ENCODE peak calls at places on chromosomes 6 and 20, in four cellular contexts. One of them, this sample, is unnamed.

GRCh38 chr20:37758332-37758731 is 64.5 kb downstream of the CTNNBL1 start:
- DNase-seq in thyroid gland: no peak
- DNase-seq in adrenal gland: no peak
- DNase-seq in ovary: no peak
- DNase-seq in this sample: no peak

GRCh38 chr20:2144850-2145249 is 43.2 kb downstream of the STK35 start:
- DNase-seq in thyroid gland: no peak
- DNase-seq in adrenal gland: no peak
- DNase-seq in ovary: no peak
- DNase-seq in this sample: no peak

GRCh38 chr6:56671651-56672461 is 29.2 kb upstream of the DST start:
- DNase-seq in thyroid gland: no peak
- DNase-seq in adrenal gland: peak
- DNase-seq in ovary: no peak
- DNase-seq in this sample: no peak

GRCh38 chr20:56724246-56724757 is 95.2 kb downstream of the TFAP2C start:
- DNase-seq in thyroid gland: no peak
- DNase-seq in adrenal gland: no peak
- DNase-seq in ovary: no peak
- DNase-seq in this sample: no peak

GRCh38 chr20:18837710-18838109 is 24.1 kb downstream of the SCP2D1 start:
- DNase-seq in thyroid gland: no peak
- DNase-seq in adrenal gland: no peak
- DNase-seq in ovary: no peak
- DNase-seq in this sample: peak

GRCh38 chr20:56418385-56418861 is 6.4 kb downstream of the CASS4 start:
- DNase-seq in thyroid gland: no peak
- DNase-seq in adrenal gland: no peak
- DNase-seq in ovary: no peak
- DNase-seq in this sample: no peak

GRCh38 chr20:39040116-39040515 is 78.0 kb downstream of the DHX35 start:
- DNase-seq in thyroid gland: no peak
- DNase-seq in adrenal gland: no peak
- DNase-seq in ovary: no peak
- DNase-seq in this sample: no peak

GRCh38 chr6:111038534-111039252 is 48.6 kb upstream of the SLC16A10 start:
- DNase-seq in thyroid gland: no peak
- DNase-seq in adrenal gland: no peak
- DNase-seq in ovary: no peak
- DNase-seq in this sample: no peak

GRCh38 chr6:165574770-165575549 is 88.1 kb downstream of the PDE10A start:
- DNase-seq in thyroid gland: no peak
- DNase-seq in adrenal gland: no peak
- DNase-seq in ovary: no peak
- DNase-seq in this sample: no peak

GRCh38 chr6:3269412-3269975 is 10.7 kb downstream of the PSMG4 start:
- DNase-seq in thyroid gland: no peak
- DNase-seq in adrenal gland: no peak
- DNase-seq in ovary: peak
- DNase-seq in this sample: no peak

GRCh38 chr6:169098136-169098535 is 155.5 kb downstream of the THBS2 start:
- DNase-seq in thyroid gland: no peak
- DNase-seq in adrenal gland: no peak
- DNase-seq in ovary: no peak
- DNase-seq in this sample: no peak

GRCh38 chr6:41732601-41733348 is 2.6 kb downstream of the TFEB start:
- DNase-seq in thyroid gland: peak
- DNase-seq in adrenal gland: no peak
- DNase-seq in ovary: no peak
- DNase-seq in this sample: peak

GRCh38 chr6:148566664-148567350 is 180.0 kb upstream of the UST start:
- DNase-seq in thyroid gland: no peak
- DNase-seq in adrenal gland: no peak
- DNase-seq in ovary: no peak
- DNase-seq in this sample: no peak

GRCh38 chr6:73695619-73696421 is at the start of gene CD109:
- DNase-seq in thyroid gland: peak
- DNase-seq in adrenal gland: peak
- DNase-seq in ovary: peak
- DNase-seq in this sample: no peak

GRCh38 chr6:144482142-144482541 is 197.0 kb downstream of the UTRN start:
- DNase-seq in thyroid gland: peak
- DNase-seq in adrenal gland: peak
- DNase-seq in ovary: peak
- DNase-seq in this sample: peak

GRCh38 chr6:19538086-19538485 is 299.1 kb upstream of the ID4 start:
- DNase-seq in thyroid gland: peak
- DNase-seq in adrenal gland: no peak
- DNase-seq in ovary: peak
- DNase-seq in this sample: peak

GRCh38 chr6:132365319-132365907 is 35.9 kb downstream of the MOXD1 start:
- DNase-seq in thyroid gland: no peak
- DNase-seq in adrenal gland: no peak
- DNase-seq in ovary: no peak
- DNase-seq in this sample: no peak

GRCh38 chr6:47097092-47097945 is 55.2 kb upstream of the ADGRF1 start:
- DNase-seq in thyroid gland: peak
- DNase-seq in adrenal gland: peak
- DNase-seq in ovary: peak
- DNase-seq in this sample: peak

GRCh38 chr6:63904844-63905243 is 269.2 kb downstream of the PHF3 start:
- DNase-seq in thyroid gland: no peak
- DNase-seq in adrenal gland: no peak
- DNase-seq in ovary: no peak
- DNase-seq in this sample: no peak

GRCh38 chr20:39429716-39430115 is 467.6 kb downstream of the DHX35 start:
- DNase-seq in thyroid gland: no peak
- DNase-seq in adrenal gland: peak
- DNase-seq in ovary: no peak
- DNase-seq in this sample: no peak

GRCh38 chr6:146358341-146359046 is 185.1 kb upstream of the RAB32 start:
- DNase-seq in thyroid gland: no peak
- DNase-seq in adrenal gland: no peak
- DNase-seq in ovary: no peak
- DNase-seq in this sample: no peak

GRCh38 chr6:128617285-128617684 is 96.9 kb upstream of the PTPRK start:
- DNase-seq in thyroid gland: no peak
- DNase-seq in adrenal gland: no peak
- DNase-seq in ovary: no peak
- DNase-seq in this sample: no peak

GRCh38 chr6:23272536-23272935 is 703.2 kb downstream of the HDGFL1 start:
- DNase-seq in thyroid gland: no peak
- DNase-seq in adrenal gland: no peak
- DNase-seq in ovary: no peak
- DNase-seq in this sample: no peak

GRCh38 chr20:52954849-52955248 is 17.3 kb upstream of the TSHZ2 start:
- DNase-seq in thyroid gland: no peak
- DNase-seq in adrenal gland: no peak
- DNase-seq in ovary: no peak
- DNase-seq in this sample: no peak
- TF ChIP-seq POLR2A in thyroid gland: no peak
- TF ChIP-seq POLR2A in adrenal gland: no peak
- TF ChIP-seq POLR2A in ovary: no peak
- TF ChIP-seq POLR2A in this sample: no peak

DNA sequence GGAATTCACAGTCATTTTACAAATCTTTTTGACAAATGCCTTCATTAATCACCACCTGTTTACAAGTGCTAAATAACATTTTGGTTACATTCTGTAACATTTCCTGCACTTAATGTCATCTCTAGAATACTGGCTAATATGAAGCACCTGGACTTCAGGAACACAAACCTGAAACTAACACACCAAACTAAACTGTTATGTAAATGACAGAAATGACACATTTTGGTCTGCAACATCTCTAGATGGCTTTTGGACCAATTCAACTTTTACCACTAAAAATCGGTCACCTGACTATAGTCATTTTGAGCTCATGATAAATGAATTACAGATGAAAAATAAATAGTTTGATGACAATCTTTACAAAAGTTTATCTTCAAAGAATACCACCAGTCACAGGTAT is 80.6 kb downstream of the ATG5 start:
- DNase-seq in thyroid gland: no peak
- DNase-seq in adrenal gland: no peak
- DNase-seq in ovary: no peak
- DNase-seq in this sample: no peak
- TF ChIP-seq POLR2A in thyroid gland: no peak
- TF ChIP-seq POLR2A in adrenal gland: no peak
- TF ChIP-seq POLR2A in ovary: no peak
- TF ChIP-seq POLR2A in this sample: no peak

DNA sequence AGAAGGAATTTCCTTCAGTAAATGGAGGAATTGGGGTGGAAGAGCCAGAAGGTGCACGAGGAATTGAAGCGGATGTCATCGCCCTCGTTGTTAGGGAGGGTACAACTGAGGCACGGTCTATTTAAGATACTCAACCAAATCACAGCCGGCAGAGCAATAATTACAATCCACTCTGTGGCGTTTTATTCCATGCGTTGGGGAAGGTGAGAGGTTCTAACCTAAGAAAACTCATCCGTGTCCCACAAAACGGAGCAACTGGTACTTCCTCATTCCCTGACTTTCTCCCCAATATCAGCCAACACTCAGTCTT is 802 bp upstream of the RRBP1 start:
- DNase-seq in thyroid gland: no peak
- DNase-seq in adrenal gland: no peak
- DNase-seq in ovary: no peak
- DNase-seq in this sample: no peak
- TF ChIP-seq POLR2A in thyroid gland: no peak
- TF ChIP-seq POLR2A in adrenal gland: no peak
- TF ChIP-seq POLR2A in ovary: no peak
- TF ChIP-seq POLR2A in this sample: no peak

DNA sequence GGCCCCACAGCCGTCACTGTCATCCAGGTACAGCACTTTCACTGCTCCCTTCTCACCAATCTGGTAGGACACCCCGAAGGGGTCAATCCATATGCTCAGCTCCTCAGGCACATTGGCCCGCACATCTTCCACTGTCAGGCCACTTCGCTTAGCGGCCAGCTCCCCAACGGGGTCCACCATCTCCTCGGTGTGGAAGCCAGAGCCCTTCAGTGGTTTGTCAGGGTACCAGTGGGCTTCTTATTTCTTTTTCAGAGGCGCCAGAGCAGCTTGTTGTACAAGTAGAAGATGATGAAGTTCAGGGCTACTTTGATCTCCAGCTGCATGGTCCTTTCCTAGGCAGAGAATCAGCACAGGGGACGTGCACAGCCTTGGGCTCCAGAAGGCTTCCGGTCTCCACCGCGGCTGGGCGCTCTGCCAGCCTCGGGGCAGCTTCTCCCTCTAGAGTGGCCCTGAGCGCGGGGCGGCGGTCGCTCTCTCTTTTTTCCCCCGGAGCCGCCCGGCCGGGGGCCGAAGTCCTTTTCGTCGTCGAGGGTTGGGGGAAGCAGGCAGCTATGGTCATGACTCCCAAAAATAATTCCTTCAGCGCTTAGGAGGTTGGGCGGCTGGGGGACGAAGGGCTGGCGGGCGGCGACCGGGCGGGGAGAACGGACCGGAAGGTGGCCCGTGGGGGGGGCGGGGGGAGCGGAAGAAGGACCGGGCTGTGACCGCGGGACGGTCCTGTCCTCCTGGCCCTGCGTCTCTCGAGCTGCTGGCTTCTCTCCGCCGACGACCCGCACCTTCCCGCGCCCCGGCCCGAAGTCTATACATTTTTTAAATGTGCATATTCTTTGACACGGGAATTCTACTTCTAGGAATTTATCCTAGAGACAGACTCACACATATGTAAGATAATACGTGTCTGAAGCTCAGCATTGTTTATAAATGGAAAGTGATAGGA is 6.5 kb upstream of the ZSCAN9 start:
- DNase-seq in thyroid gland: peak
- DNase-seq in adrenal gland: peak
- DNase-seq in ovary: peak
- DNase-seq in this sample: peak
- TF ChIP-seq POLR2A in thyroid gland: peak
- TF ChIP-seq POLR2A in adrenal gland: no peak
- TF ChIP-seq POLR2A in ovary: no peak
- TF ChIP-seq POLR2A in this sample: no peak

GRCh38 chr6:35044145-35044745 is 96.9 kb downstream of the TCP11 start:
- DNase-seq in thyroid gland: peak
- DNase-seq in adrenal gland: no peak
- DNase-seq in ovary: no peak
- DNase-seq in this sample: no peak
- TF ChIP-seq POLR2A in thyroid gland: peak
- TF ChIP-seq POLR2A in adrenal gland: no peak
- TF ChIP-seq POLR2A in ovary: no peak
- TF ChIP-seq POLR2A in this sample: no peak

DNA sequence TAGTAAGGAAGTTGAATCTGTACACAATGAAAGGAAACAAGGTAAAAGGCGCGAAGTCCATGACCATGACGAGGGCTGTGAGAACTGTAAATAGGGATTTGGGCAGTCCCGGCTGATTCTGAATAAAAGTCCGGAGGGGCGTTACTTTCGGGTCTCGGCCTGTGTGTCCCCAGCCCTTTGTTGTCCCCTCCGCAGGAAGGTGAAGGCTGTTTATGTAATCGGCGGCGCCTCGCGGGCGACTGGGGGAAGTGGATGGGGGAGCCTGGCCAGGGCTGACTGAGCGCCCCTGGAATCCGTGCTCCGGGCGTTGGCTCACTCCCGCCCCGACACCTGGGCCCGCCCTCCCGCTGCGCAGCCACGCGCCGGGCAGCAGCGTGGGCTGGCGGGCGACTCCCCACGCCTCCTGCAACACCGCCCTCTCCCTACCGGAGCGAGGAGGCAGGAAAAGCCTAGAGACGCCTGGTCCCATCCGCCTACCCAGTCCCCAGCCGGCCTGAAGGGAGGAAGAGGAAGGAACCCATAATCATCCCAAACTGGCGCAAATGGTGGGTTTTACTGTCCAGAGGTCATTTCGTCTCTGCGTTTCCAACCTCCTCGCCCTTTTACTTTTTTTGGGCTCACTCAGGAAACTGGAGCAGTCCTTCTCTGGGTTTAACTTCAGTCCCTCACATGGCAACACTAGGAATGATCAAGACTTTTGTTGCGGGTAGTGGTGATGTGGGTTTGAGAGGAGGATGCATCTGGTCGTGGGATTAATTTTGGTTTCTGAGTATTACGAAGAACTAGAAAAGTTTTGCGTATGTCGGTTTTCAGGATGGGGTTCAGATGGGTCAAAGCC is 12.1 kb downstream of the TRIM31 start:
- DNase-seq in thyroid gland: peak
- DNase-seq in adrenal gland: peak
- DNase-seq in ovary: peak
- DNase-seq in this sample: peak
- TF ChIP-seq POLR2A in thyroid gland: no peak
- TF ChIP-seq POLR2A in adrenal gland: peak
- TF ChIP-seq POLR2A in ovary: no peak
- TF ChIP-seq POLR2A in this sample: no peak

GRCh38 chr6:14807130-14807529 is 438.7 kb upstream of the JARID2 start:
- DNase-seq in thyroid gland: no peak
- DNase-seq in adrenal gland: no peak
- DNase-seq in ovary: no peak
- DNase-seq in this sample: no peak
- TF ChIP-seq POLR2A in thyroid gland: no peak
- TF ChIP-seq POLR2A in adrenal gland: no peak
- TF ChIP-seq POLR2A in ovary: no peak
- TF ChIP-seq POLR2A in this sample: no peak

GRCh38 chr6:32843979-32844838 is at the start of gene PSMB8:
- DNase-seq in thyroid gland: peak
- DNase-seq in adrenal gland: peak
- DNase-seq in ovary: peak
- DNase-seq in this sample: peak
- TF ChIP-seq POLR2A in thyroid gland: peak
- TF ChIP-seq POLR2A in adrenal gland: peak
- TF ChIP-seq POLR2A in ovary: peak
- TF ChIP-seq POLR2A in this sample: peak